ENCODE peak calls at places on chromosomes 2 and 18, in six cellular contexts. I, W, X, A, F and P are unnamed samples.

GRCh38 chr2:176391020-176391419 is 121.8 kb downstream of the MTX2 start:
- DNase-seq in I (no peak), W (no peak), X (no peak), A (no peak), F (no peak), P (no peak)

GRCh38 chr18:42086288-42086687 is 131.3 kb downstream of the PIK3C3 start:
- DNase-seq in I (no peak), W (no peak), X (no peak), A (peak; percentile 49), F (no peak), P (no peak)

GRCh38 chr2:217876253-217876570 is 126.6 kb downstream of the TNS1 start:
- DNase-seq in I (no peak), W (no peak), X (no peak), A (no peak), F (no peak), P (no peak)

GRCh38 chr2:30266051-30266621 is 34.8 kb downstream of the LBH start:
- DNase-seq in I (peak; percentile 12), W (no peak), X (no peak), A (no peak), F (no peak), P (no peak)

GRCh38 chr2:48589170-48589767 is 28.4 kb upstream of the GTF2A1L start:
- DNase-seq in I (peak; percentile 32), W (peak; percentile 53), X (peak; percentile 35), A (peak; percentile 59), F (peak; percentile 57), P (no peak)

GRCh38 chr2:44010266-44010665 is 14.5 kb upstream of the LRPPRC start:
- DNase-seq in I (no peak), W (no peak), X (no peak), A (no peak), F (no peak), P (no peak)

GRCh38 chr2:223005496-223005895 is 46.5 kb upstream of the KCNE4 start:
- DNase-seq in I (no peak), W (no peak), X (no peak), A (peak; percentile 25), F (no peak), P (no peak)

GRCh38 chr18:59070181-59070912 is 69.3 kb upstream of the SEC11C start:
- DNase-seq in I (peak; percentile 85), W (peak; percentile 73), X (peak; percentile 82), A (peak; percentile 69), F (peak; percentile 88), P (peak; percentile 75)

GRCh38 chr2:171652411-171652775 is 34.9 kb upstream of the DYNC1I2 start:
- DNase-seq in I (no peak), W (peak; percentile 84), X (no peak), A (no peak), F (no peak), P (no peak)

GRCh38 chr2:127525692-127526141 is 572 bp downstream of the IWS1 start:
- DNase-seq in I (peak; percentile 38), W (peak; percentile 76), X (no peak), A (peak; percentile 59), F (peak; percentile 14), P (no peak)

GRCh38 chr2:63888490-63889402 is 47.0 kb downstream of the UGP2 start:
- DNase-seq in I (peak; percentile 52), W (peak; percentile 63), X (no peak), A (peak; percentile 48), F (peak; percentile 56), P (peak; percentile 40)

GRCh38 chr18:35289293-35290069 is 548 bp downstream of the ZSCAN30 start:
- DNase-seq in I (peak; percentile 44), W (peak; percentile 25), X (no peak), A (peak; percentile 9), F (no peak), P (no peak)

GRCh38 chr18:42525905-42526304 is 570.9 kb downstream of the PIK3C3 start:
- DNase-seq in I (peak; percentile 38), W (no peak), X (no peak), A (no peak), F (no peak), P (no peak)

GRCh38 chr18:46771141-46771540 is 14.3 kb upstream of the ST8SIA5 start:
- DNase-seq in I (no peak), W (no peak), X (no peak), A (no peak), F (no peak), P (no peak)

GRCh38 chr18:11368020-11368419 is 218.7 kb upstream of the PIEZO2 start:
- DNase-seq in I (no peak), W (peak; percentile 15), X (no peak), A (peak; percentile 36), F (no peak), P (no peak)

GRCh38 chr2:86037795-86038192 is 67.9 kb downstream of the POLR1A start:
- DNase-seq in I (no peak), W (no peak), X (no peak), A (no peak), F (no peak), P (no peak)

DNA sequence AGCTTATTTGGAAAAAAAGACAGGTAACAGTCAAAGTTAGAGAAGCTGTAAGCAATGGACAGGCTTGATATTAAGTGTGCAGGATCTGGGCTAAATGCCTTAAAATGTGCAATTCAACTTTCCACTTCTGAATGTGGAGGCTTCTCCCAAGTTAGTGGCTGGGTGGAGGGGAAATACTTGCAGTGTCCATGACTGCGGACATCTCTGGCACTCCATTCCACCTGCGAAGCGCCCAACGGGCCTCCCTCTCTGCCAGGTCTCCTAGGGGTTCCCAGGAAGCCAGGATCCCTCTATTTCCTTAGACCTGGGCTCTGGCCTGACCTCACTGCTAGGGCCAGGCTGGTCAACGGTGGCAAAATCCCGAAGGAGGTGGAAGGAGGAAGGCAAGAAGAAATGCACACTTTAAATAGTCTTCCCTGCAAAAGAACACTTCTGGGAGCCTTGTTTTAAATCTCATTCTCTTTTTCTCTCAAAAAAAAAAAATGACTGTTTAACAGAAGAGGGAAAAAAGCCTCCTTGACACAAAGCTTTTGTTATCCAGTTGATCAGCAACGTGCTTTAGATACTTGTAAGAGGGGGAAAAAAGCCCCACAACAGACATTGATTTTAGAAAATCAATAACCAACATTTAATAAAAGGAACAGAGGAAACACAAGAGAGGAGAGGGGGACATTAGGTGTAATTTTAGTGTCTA is 5.0 kb downstream of the ZEB2 start:
- DNase-seq in I (no peak), W (no peak), X (no peak), A (no peak), F (no peak), P (no peak)
- H3K4me3 ChIP-seq in I (no peak overlapping the region), W (peak overlapping the region; percentile 69), X (peak overlapping the region; percentile 79), A (peak overlapping the region; percentile 99), F (peak overlapping the region; percentile 64), P (peak overlapping the region; percentile 76)

GRCh38 chr2:237482485-237482884 is 4.6 kb upstream of the MLPH start:
- DNase-seq in I (peak; percentile 92), W (no peak), X (peak; percentile 75), A (no peak), F (peak; percentile 93), P (peak; percentile 84)
- TF ChIP-seq POLR2A in I (peak; percentile 35), W (no peak), X (peak; percentile 47), A (no peak), F (peak; percentile 38), P (peak; percentile 67)

GRCh38 chr18:69936191-69936558 is 11.5 kb downstream of the CD226 start:
- DNase-seq in I (peak; percentile 43), W (no peak), X (no peak), A (no peak), F (no peak), P (no peak)

GRCh38 chr18:69935319-69936190 is 12.1 kb downstream of the CD226 start:
- DNase-seq in I (peak; percentile 38), W (no peak), X (no peak), A (no peak), F (no peak), P (no peak)

DNA sequence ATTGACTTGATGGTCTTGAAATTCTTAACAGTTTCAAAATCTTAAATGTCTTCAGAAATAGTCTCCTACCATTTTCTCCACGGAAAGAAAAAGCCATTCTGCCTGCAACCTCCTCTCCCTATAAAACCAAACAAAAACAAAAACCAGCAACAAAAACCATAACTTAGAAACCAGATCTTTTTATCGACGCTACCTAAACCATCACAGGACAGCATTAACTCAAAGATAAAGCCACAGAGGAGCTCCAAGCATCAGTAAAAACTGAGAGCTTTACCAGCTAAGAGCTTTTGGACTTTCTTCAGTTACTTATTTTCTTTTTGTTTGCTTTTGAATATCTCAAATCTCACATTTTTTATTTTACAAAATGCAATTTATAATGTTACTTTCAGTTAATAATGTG is 12.8 kb downstream of the CD226 start:
- DNase-seq in I (no peak), W (no peak), X (no peak), A (no peak), F (no peak), P (no peak)
- H3K4me3 ChIP-seq in I (no peak overlapping the region), W (no peak overlapping the region), X (no peak overlapping the region), A (no peak overlapping the region), F (no peak overlapping the region), P (no peak overlapping the region)

GRCh38 chr2:99141110-99142108 is at the start of gene C2orf15:
- DNase-seq in I (peak; percentile 96), W (peak; percentile 97), X (peak; percentile 91), A (peak; percentile 74), F (peak; percentile 94), P (peak; percentile 82)
- TF ChIP-seq POLR2A in I (peak; percentile 68), W (peak; percentile 66), X (peak; percentile 97), A (no peak), F (peak; percentile 93), P (peak; percentile 10)

GRCh38 chr2:196162586-196163180 is 8.7 kb downstream of the STK17B start:
- DNase-seq in I (no peak), W (peak; percentile 50), X (no peak), A (no peak), F (no peak), P (no peak)
- H3K4me3 ChIP-seq in I (no peak overlapping the region), W (peak overlapping the region; percentile 19), X (no peak overlapping the region), A (no peak overlapping the region), F (no peak overlapping the region), P (no peak overlapping the region)

GRCh38 chr2:15543058-15543457 is 18.1 kb downstream of the NBAS start:
- DNase-seq in I (no peak), W (no peak), X (no peak), A (no peak), F (no peak), P (no peak)
- TF ChIP-seq POLR2A in I (no peak), W (no peak), X (no peak), A (no peak), F (no peak), P (no peak)

GRCh38 chr2:20781656-20782265 is 41.1 kb downstream of the LDAH start:
- DNase-seq in I (no peak), W (peak; percentile 49), X (no peak), A (peak; percentile 7), F (no peak), P (no peak)
- H3K4me3 ChIP-seq in I (no peak overlapping the region), W (no peak overlapping the region), X (no peak overlapping the region), A (no peak overlapping the region), F (no peak overlapping the region), P (no peak overlapping the region)

GRCh38 chr2:88053301-88053700 is 2.3 kb downstream of the KRCC1 start:
- DNase-seq in I (peak; percentile 22), W (peak; percentile 35), X (no peak), A (peak; percentile 20), F (peak; percentile 59), P (no peak)
- TF ChIP-seq POLR2A in I (no peak), W (no peak), X (no peak), A (no peak), F (no peak), P (no peak)